ENCODE peak calls at places on chromosomes 1 and 21, in five cellular contexts. C, Z, E, D and Q are unnamed samples.

GRCh38 chr1:227786673-227787512 is 28.6 kb upstream of the PRSS38 start:
- DNase-seq in E (no peak), D (no peak), Z (no peak), C (peak), Q (no peak)

GRCh38 chr1:44119525-44119924 is 904 bp downstream of the KLF17 start:
- DNase-seq in C (no peak), Z (no peak), E (no peak), D (no peak), Q (no peak)

GRCh38 chr1:115478933-115479551 is 141.0 kb upstream of the NGF start:
- DNase-seq in C (peak), D (no peak), E (no peak), Z (no peak), Q (no peak)

GRCh38 chr21:36709868-36710728 is 11.2 kb downstream of the SIM2 start:
- DNase-seq in D (no peak), Z (no peak), C (no peak), E (no peak), Q (no peak)

GRCh38 chr21:29164330-29164942 is 34.0 kb downstream of the MAP3K7CL start:
- DNase-seq in C (no peak), E (peak), D (no peak), Z (peak), Q (no peak)

GRCh38 chr1:100234432-100234831 is 15.2 kb downstream of the DBT start:
- DNase-seq in C (no peak), E (no peak), Z (no peak), D (no peak), Q (no peak)

GRCh38 chr1:147647796-147648633 is 22.3 kb downstream of the ACP6 start:
- DNase-seq in Z (peak), C (no peak), D (no peak), E (no peak), Q (no peak)

GRCh38 chr1:87197156-87197555 is 131.5 kb upstream of the LMO4 start:
- DNase-seq in Z (no peak), E (peak), D (no peak), C (no peak), Q (no peak)

GRCh38 chr1:187819081-187819480 is 990.3 kb downstream of the PLA2G4A start:
- DNase-seq in D (no peak), E (no peak), C (no peak), Z (no peak), Q (no peak)

GRCh38 chr1:167230437-167230836 is 9.8 kb downstream of the POU2F1 start:
- DNase-seq in Z (no peak), D (no peak), C (no peak), E (no peak), Q (no peak)

GRCh38 chr21:31235671-31236450 is 108.2 kb downstream of the TIAM1 start:
- DNase-seq in E (peak), D (no peak), Z (no peak), C (no peak), Q (no peak)

GRCh38 chr1:201252833-201253810 is 30.2 kb upstream of the PKP1 start:
- DNase-seq in Z (peak), E (no peak), D (no peak), C (peak), Q (no peak)

GRCh38 chr1:214569357-214570004 is 18.1 kb upstream of the PTPN14 start:
- DNase-seq in E (no peak), Z (no peak), C (no peak), D (no peak), Q (no peak)

GRCh38 chr1:10438677-10439163 is 8.5 kb downstream of the CENPS start:
- DNase-seq in E (no peak), C (no peak), Z (no peak), D (no peak), Q (no peak)

GRCh38 chr1:112251766-112252506 is 144.1 kb upstream of the CTTNBP2NL start:
- DNase-seq in E (peak), D (no peak), Z (no peak), C (no peak), Q (no peak)

GRCh38 chr1:43348809-43349593 is 9.8 kb upstream of the CDC20 start:
- DNase-seq in Z (peak), C (peak), D (no peak), E (peak), Q (peak)

GRCh38 chr1:34970829-34971228 is 14.3 kb downstream of the TMEM35B start:
- DNase-seq in E (no peak), C (no peak), Z (peak), D (no peak), Q (no peak)

GRCh38 chr1:18328803-18329202 is 151.9 kb upstream of the KLHDC7A start:
- DNase-seq in Z (no peak), E (no peak), C (no peak), D (no peak), Q (no peak)

GRCh38 chr21:44871576-44872265 is 1.8 kb downstream of the PTTG1IP start:
- DNase-seq in Z (no peak), D (no peak), E (peak), C (peak), Q (no peak)

GRCh38 chr1:74811421-74812179 is 78.6 kb downstream of the TYW3 start:
- DNase-seq in C (no peak), Z (no peak), E (peak), D (no peak), Q (no peak)

GRCh38 chr21:34690793-34691175 is 22.0 kb downstream of the CLIC6 start:
- DNase-seq in Z (no peak), D (no peak), E (no peak), C (no peak), Q (no peak)

GRCh38 chr1:83555871-83556270 is 443.1 kb downstream of the TTLL7 start:
- DNase-seq in E (no peak), C (no peak), D (no peak), Z (no peak), Q (no peak)

GRCh38 chr1:67515324-67516080 is 85.3 kb upstream of the SERBP1 start:
- DNase-seq in D (no peak), E (no peak), Z (no peak), C (no peak), Q (no peak)

GRCh38 chr1:67514299-67514698 is 84.1 kb upstream of the SERBP1 start:
- DNase-seq in D (no peak), C (no peak), Z (no peak), E (no peak), Q (no peak)

DNA sequence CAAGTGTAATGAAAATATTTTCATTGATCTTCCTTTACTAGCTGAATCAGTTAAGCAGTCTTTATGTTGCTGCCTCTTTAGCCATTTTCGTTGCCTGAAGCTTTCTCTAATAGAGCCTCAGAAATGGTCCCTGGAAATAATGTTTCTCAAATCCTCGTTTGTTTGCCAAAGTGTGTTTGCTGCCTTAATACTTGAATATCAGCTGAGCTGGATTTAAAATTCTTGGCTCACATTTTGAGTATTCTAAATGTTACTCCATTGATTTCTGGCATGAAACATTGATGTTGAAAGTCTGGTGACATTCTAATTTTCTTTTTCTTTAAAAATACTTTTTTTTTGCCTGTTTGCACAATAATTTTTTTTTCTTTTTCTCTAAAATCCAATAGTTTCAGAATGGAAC is 84.6 kb upstream of the SERBP1 start:
- DNase-seq in D (no peak), Z (no peak), E (no peak), C (no peak), Q (no peak)
- TF ChIP-seq CTCF in D (no peak), Z (no peak), E (no peak), C (no peak), Q (no peak)

GRCh38 chr1:162022626-162023025 is 1.0 kb downstream of the OLFML2B start:
- DNase-seq in E (no peak), C (no peak), Z (no peak), D (no peak), Q (no peak)

GRCh38 chr1:162026906-162027305 is 3.2 kb upstream of the OLFML2B start:
- DNase-seq in E (peak), D (no peak), Z (no peak), C (no peak), Q (no peak)

GRCh38 chr1:162021124-162021523 is 2.5 kb downstream of the OLFML2B start:
- DNase-seq in D (no peak), C (no peak), E (no peak), Z (no peak), Q (no peak)

GRCh38 chr1:162023181-162023546 is 505 bp downstream of the OLFML2B start:
- DNase-seq in Z (no peak), D (no peak), E (no peak), C (peak), Q (no peak)

DNA sequence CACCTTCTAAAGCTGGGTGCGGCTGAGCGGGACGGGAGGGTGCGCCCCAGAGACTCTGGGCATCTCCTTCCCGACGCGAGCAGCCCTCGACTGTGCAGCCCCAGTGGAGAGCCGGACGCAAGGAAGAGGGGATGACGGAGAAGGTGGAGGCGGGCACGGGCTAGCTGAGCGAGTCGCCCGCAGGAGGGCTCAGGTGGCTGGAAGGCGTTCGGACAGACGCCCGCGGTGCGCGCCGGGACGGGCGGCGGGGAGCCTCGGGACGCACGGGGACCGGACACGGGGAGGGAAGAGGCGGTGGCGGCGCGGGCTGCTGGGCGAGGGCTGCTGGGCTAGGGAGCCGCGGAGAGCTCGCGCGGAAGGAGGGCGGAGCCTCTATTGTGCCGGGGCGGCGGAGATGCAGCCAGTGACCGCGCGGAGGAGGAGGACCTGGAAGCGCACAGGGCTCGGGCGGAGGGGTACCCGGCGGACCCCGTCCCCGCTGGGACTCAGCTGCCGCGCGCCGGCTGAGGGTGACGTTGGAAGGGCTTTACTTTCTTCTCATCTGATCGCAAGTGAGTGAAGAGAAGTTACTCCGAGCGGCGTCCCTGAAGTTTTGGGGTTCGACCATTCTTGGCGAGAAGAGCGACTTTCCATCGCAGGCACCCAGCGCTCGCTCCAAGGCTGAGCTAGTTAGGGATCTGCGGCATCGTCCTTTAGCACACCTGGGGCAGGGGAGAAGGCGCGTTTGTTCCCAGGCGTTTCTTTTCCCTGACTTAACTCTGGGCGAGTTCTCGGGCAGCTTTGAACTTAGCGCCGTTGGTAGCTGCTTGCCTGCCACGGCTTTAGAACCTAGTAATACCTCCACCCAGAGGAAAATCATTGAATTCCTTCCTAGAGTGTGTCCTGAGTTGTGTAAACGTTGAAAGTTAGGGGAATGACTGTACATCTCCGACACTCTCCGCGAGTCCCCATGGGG is at the start of gene OLFML2B:
- DNase-seq in Z (peak), D (no peak), E (peak), C (peak), Q (peak)
- TF ChIP-seq CTCF in Z (peak), D (no peak), E (peak), C (peak), Q (no peak)

DNA sequence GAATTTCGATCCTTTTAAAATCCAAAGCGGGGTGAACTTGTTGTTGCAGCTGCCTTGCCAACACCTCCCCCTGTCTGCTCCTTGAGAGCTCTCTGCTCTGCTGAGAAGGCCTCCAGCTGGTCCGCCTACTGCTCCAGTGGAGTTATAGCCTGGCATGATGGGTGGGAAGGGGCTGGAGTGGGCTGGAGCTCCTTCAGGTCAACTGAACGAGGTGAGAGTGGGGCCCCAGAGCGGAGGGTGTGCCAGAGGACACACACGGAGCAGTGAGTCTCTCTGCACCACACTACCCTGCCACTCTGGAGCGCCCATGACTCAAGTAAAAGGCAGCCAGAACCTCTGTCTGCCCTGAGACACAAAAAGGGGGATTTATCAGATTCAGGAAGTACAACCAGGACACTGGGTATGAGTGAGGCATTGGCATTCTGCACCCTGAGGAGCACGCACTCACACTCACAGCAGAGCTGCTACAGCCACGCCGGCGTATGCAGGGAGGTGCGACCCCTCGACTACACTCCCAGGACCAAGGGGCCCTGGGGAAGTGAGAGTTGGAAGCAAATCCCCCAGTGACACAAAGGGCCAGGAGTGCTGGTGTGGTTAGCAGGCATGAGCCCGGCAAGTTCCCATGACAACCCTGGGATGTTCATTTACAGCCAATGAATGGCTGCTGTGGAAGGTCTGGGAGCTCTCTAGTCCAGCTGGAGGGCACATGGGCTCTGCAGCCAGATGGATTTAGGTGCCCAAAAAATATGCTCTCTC is 28.0 kb upstream of the EVA1B start:
- DNase-seq in E (peak), Z (no peak), C (no peak), D (no peak), Q (peak)
- TF ChIP-seq CTCF in E (peak), Z (no peak), C (no peak), D (no peak), Q (no peak)

GRCh38 chr1:224051086-224051406 is 62.9 kb upstream of the FBXO28 start:
- DNase-seq in E (no peak), Z (no peak), C (no peak), D (no peak), Q (no peak)
- TF ChIP-seq CTCF in E (no peak), Z (no peak), C (no peak), D (no peak), Q (peak)

DNA sequence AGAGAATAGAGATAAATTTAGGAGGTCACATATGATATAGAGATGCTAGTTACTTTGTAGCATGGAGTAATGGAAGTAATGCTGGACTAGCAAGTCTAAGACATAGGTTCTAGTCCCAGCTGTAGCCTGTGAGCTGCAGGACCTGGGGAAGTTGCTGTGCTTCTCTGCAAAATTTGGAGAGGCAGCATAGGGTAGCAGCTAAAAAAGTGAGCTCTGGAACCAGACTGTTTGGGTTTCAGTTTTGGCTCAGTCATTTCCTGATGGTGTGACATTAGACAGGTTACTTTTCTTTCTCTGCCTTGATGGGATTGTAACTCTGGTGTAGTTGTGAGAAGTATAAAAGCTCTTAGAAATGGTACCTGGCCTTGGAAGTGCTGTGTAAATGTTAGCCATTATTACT is 3.3 kb downstream of the METTL13 start:
- DNase-seq in Z (no peak), C (no peak), D (no peak), E (no peak), Q (no peak)
- TF ChIP-seq CTCF in Z (no peak), C (no peak), D (no peak), E (no peak), Q (no peak)

DNA sequence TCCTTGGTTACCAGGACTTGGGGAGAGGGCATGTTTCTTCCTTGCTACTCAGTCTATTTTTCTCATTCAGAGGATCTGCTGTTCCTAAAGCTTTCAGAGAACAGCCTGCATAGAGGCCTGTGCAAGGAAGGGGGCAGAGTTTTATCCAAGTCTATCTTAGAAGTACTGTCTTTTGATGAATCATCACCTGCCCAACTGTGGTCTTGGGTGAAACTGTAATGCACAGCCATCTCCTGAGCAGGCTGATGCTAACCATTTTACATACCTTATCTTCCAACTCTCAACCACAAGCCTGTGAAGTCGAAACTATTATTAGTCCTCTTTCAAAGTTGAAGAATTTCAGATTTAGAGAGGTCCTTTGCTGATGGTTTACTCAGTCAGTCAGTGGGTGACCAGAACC is 368.0 kb downstream of the HHAT start:
- DNase-seq in E (no peak), C (no peak), Z (no peak), D (no peak), Q (no peak)
- TF ChIP-seq CTCF in E (no peak), C (no peak), Z (no peak), D (no peak), Q (no peak)

GRCh38 chr1:203873094-203873493 is 11.7 kb downstream of the SNRPE start:
- DNase-seq in Z (no peak), E (no peak), D (no peak), C (no peak), Q (no peak)

GRCh38 chr1:203870256-203870655 is 8.9 kb downstream of the SNRPE start:
- DNase-seq in Z (no peak), D (no peak), C (no peak), E (peak), Q (no peak)

GRCh38 chr1:203867816-203868215 is 6.4 kb downstream of the SNRPE start:
- DNase-seq in Z (no peak), E (peak), D (no peak), C (no peak), Q (no peak)

DNA sequence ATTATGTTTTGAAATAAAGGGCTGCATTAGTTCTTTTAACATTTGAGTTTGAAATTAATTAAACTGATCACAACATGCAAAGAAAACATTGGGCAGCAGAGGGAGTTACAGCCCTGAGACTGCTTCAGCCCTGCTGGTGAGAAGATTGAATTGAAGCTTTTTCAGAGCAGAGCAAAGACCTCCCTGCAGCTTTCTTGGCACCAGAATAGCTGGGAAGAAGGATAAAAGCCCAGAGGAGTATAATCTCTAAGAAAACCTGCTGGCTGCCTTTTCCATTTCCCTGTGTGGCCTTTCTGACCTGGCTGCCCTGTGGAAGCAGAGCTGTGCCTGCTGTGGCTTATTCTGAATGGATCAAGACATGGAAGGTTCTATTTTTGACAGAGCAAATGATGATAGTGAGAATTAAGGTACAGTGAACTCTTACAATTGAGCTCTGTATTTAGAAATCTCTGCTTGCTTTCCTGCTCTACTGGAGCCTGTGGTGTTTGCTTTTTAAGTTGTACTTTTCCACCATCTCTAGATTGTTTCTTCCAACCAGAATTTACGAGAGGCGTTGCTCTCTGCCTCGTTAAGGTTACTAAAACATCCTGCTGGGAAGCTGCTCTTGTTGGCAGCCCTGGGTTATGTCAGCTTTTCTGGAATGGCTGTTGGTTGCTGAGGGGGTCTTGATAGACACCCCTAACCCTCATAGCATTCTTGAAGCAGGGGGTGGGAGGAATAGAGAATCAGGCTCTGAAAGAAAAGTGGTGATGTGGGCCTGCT is 9.9 kb downstream of the SNRPE start:
- DNase-seq in E (peak), C (no peak), D (peak), Z (peak), Q (peak)
- TF ChIP-seq CTCF in E (peak), C (peak), D (peak), Z (peak), Q (peak)

DNA sequence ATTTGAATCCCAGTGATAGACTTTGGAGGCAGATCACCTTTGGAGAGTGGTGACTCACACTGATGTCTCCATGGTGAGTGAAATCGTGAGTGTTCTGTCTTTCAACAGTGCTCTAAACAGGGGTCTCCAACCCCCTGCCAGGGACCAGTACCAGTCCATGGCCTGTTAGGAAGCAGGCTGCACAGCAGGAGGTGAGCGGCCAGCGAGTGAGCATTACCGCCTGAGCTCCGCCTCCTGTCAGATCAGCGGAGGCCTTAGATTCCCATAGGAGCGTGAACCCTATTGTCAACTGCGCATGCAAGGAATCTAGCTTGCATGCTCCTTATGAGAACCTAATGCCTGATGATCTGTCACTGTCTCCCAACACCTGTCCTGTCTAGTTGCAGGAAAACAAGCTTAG is 61.8 kb upstream of the B3GALNT2 start:
- DNase-seq in D (no peak), Z (no peak), E (no peak), C (no peak), Q (peak)
- TF ChIP-seq CTCF in D (no peak), Z (no peak), E (no peak), C (no peak), Q (no peak)

GRCh38 chr1:53049574-53049967 is 12.4 kb upstream of the PODN start:
- DNase-seq in E (no peak), C (no peak), D (no peak), Z (no peak), Q (no peak)
- TF ChIP-seq CTCF in E (no peak), C (no peak), D (no peak), Z (no peak), Q (no peak)